ENCODE peak calls at places on chromosomes 16 and 17, in six cellular contexts. N is psoas muscle, F is ascending aorta, D is left ventricle myocardium inferior, Y is thoracic aorta, L is SK-N-SH. K is an unnamed sample.

GRCh38 chr17:56593741-56594527 is 435 bp downstream of the NOG start:
- DNase-seq in F (no peak), Y (no peak), D (peak; percentile 59), N (peak; percentile 82), L (peak; percentile 84), K (no peak)

GRCh38 chr16:70717817-70718216 is 32.0 kb upstream of the MTSS2 start:
- DNase-seq in D (no peak), F (no peak), Y (no peak), N (no peak), L (no peak), K (no peak)

GRCh38 chr16:66618588-66618987 is 14.1 kb downstream of the CMTM3 start:
- DNase-seq in Y (peak; percentile 31), D (no peak), L (no peak), F (no peak), N (peak; percentile 73), K (peak; percentile 95)

GRCh38 chr16:82738699-82739098 is 111.9 kb downstream of the CDH13 start:
- DNase-seq in F (no peak), D (no peak), Y (no peak), N (no peak), L (no peak), K (no peak)

GRCh38 chr17:69567130-69567529 is 152.6 kb downstream of the MAP2K6 start:
- DNase-seq in Y (no peak), F (no peak), D (no peak), N (no peak), L (no peak), K (no peak)

GRCh38 chr17:6164996-6165395 is 94.8 kb downstream of the WSCD1 start:
- DNase-seq in D (no peak), N (no peak), Y (no peak), L (no peak), F (no peak), K (no peak)

GRCh38 chr16:19700319-19700781 is 17.7 kb downstream of the KNOP1 start:
- DNase-seq in L (no peak), D (no peak), Y (no peak), F (no peak), N (no peak), K (no peak)

GRCh38 chr17:83015511-83015910 is 63.9 kb upstream of the METRNL start:
- DNase-seq in Y (no peak), L (no peak), F (no peak), N (no peak), D (no peak), K (no peak)

GRCh38 chr16:89194340-89195311 is 5.7 kb downstream of the SLC22A31 start:
- DNase-seq in D (no peak), N (peak; percentile 58), L (peak; percentile 19), F (no peak), Y (no peak), K (no peak)

GRCh38 chr16:53282975-53283946 is 151.0 kb upstream of the RBL2 start:
- DNase-seq in Y (no peak), L (peak; percentile 51), F (no peak), N (no peak), D (no peak), K (no peak)

GRCh38 chr16:25258856-25259179 is 1.2 kb upstream of the ZKSCAN2 start:
- DNase-seq in N (no peak), Y (no peak), D (no peak), F (no peak), L (no peak), K (no peak)

GRCh38 chr17:55690105-55690508 is 32.6 kb downstream of the TMEM100 start:
- DNase-seq in N (no peak), D (no peak), L (peak; percentile 58), Y (no peak), F (no peak), K (no peak)

GRCh38 chr17:82531431-82531881 is 11.9 kb downstream of the FOXK2 start:
- DNase-seq in N (no peak), L (no peak), Y (no peak), D (no peak), F (no peak), K (no peak)

GRCh38 chr16:72043058-72043457 is 11.2 kb upstream of the HP start:
- DNase-seq in D (no peak), L (no peak), Y (no peak), N (no peak), F (no peak), K (no peak)

GRCh38 chr16:90077757-90078593 is 844 bp upstream of the PRDM7 start:
- DNase-seq in D (no peak), Y (no peak), L (peak; percentile 14), F (no peak), N (no peak), K (no peak)

GRCh38 chr17:81064746-81065475 is 30.0 kb downstream of the BAIAP2 start:
- DNase-seq in D (no peak), L (no peak), Y (no peak), F (no peak), N (no peak), K (peak; percentile 36)

GRCh38 chr17:57988301-57989010 is 402 bp upstream of the VEZF1 start:
- DNase-seq in Y (no peak), N (peak; percentile 91), L (peak; percentile 98), F (no peak), D (peak; percentile 82), K (no peak)

GRCh38 chr17:55605705-55606104 is 94.5 kb upstream of the SMIM36 start:
- DNase-seq in L (no peak), D (no peak), F (no peak), N (no peak), Y (no peak), K (no peak)

GRCh38 chr16:57619606-57620315 is 8.7 kb upstream of the ADGRG1 start:
- DNase-seq in F (no peak), D (no peak), L (no peak), N (peak; percentile 46), Y (no peak), K (no peak)

GRCh38 chr17:6249747-6250146 is 179.6 kb downstream of the WSCD1 start:
- DNase-seq in N (no peak), F (no peak), Y (no peak), D (no peak), L (no peak), K (no peak)

GRCh38 chr17:5708344-5708743 is 124.0 kb upstream of the NLRP1 start:
- DNase-seq in L (no peak), Y (no peak), D (no peak), N (no peak), F (no peak), K (no peak)

GRCh38 chr16:54493594-54493993 is 207.0 kb upstream of the IRX3 start:
- DNase-seq in L (no peak), F (no peak), D (no peak), N (no peak), Y (no peak), K (no peak)

GRCh38 chr16:17544785-17545184 is 74.0 kb upstream of the XYLT1 start:
- DNase-seq in N (no peak), L (no peak), F (no peak), Y (no peak), D (no peak), K (no peak)

GRCh38 chr17:62804822-62805221 is 3.3 kb downstream of the MARCHF10 start:
- DNase-seq in F (no peak), D (no peak), Y (no peak), N (no peak), L (no peak), K (no peak)

DNA sequence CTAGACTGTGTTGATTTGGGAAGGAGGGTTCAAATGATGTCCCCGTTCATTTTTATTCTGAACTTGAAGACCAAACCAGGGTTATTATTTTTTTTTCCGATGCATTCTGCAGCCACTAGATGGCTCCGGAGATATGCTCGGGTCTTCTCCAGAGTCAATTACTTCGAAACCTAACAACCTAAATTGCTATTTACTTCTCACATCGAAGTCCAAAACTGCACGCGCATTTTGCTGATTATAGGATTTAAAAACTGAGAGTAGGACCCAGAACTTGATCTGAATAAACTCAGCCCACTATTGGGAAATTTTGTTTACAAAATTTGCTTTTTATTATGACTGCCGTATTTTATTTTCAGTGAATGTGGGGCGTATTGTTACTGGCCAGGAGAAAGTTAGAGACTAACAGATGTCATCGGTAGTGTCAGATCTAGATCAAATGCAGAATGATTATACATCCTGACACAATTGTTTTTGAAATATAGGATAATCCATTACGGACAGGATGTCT is 263.8 kb downstream of the HS3ST3A1 start:
- DNase-seq in N (no peak), D (no peak), L (peak; percentile 51), F (no peak), Y (no peak), K (no peak)
- H3K4me3 ChIP-seq in N (peak overlapping the region; percentile 38), D (peak overlapping the region; percentile 55), L (peak overlapping the region; percentile 57), F (no peak overlapping the region), Y (peak overlapping the region; percentile 51), K (peak overlapping the region; percentile 43)

DNA sequence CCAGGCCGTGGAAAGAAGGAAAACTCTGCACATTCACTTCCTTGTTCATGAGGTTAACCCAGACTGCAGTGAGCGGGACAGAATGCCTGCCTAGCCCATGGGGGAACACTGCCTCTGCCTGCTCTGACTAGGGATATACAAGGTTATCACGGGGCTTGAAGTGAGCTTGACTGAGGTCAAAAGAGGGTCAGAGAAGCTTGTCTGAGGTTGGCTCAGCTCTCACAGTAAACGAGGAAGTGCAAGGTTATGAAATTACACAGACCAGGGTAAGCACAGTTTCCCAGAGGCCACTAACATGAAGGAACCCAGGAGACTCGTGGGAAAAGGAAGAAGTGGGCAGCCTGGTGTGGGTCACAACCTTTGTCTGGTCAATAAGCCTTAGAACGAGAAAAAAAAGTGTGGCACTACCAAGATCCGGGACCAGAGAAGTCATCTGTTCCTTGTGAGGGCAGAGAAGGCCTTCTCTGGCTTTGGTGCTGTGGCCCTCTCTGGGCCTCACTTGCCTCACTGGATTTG is 28.8 kb downstream of the HIC1 start:
- DNase-seq in D (no peak), F (peak; percentile 35), N (peak; percentile 54), L (no peak), Y (no peak), K (no peak)
- TF ChIP-seq CTCF in D (no peak), F (no peak), N (no peak), L (no peak), Y (no peak), K (no peak)

DNA sequence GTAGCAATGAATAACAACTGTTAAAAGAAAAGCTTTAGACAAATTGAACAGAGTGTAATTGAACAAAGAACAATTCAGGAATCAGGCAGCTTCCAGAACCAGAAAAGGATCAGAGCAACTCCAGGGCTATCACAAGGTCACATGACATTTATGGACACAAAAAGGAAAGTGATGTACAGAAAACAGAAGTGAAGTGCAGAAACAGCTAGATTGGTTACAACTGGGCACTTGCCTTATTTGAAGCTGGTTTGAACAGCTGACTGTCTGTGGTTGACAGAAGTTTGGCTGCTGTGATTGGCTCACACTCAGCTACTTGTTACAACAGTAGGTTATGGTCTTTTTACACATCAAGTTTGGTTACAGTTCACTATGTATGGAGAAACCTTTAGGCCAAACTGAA is 14.8 kb downstream of the EFCAB5 start:
- DNase-seq in D (no peak), Y (no peak), L (no peak), F (no peak), N (no peak), K (no peak)
- H3K4me3 ChIP-seq in D (no peak overlapping the region), Y (no peak overlapping the region), L (no peak overlapping the region), F (no peak overlapping the region), N (no peak overlapping the region), K (no peak overlapping the region)

DNA sequence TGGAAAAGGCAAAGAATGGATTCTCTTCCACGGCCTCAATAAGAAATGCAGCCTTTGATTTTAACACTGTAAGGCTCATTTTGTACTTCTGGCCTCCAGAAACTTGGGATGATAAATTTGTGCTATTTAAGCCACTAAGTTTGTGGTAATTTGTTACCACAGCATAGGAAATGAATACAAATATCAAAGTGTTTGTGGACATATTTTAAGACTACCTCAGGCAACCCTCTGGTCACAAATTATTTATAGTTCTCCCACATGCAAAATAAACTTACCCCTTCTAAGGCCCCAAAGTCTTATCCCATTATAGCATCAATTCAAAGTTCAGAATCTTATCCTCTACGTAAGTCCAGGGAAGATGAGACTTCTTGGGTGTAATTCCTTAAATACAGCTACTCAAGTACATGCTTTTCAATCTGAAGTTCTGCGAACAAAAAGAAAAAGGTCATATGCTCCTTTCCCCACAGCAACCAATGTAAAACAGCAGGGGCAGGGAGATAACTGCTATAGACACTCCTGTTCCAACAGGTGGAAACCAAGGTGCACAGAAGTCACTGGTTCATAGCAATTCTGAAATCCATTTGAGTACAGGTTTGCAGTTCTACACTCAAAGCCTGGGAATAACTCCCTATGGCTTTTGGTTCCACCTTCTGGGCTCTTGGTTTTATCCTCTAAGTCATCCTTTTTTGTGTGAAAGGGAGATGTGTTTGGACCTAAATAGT is 5.4 kb upstream of the EFCAB13 start:
- DNase-seq in N (no peak), D (no peak), F (no peak), Y (no peak), L (no peak), K (no peak)
- TF ChIP-seq CTCF in N (no peak), D (no peak), F (no peak), Y (no peak), L (no peak), K (no peak)